ENCODE peak calls at places on chromosome 16, in nine cellular contexts. One of them, this sample, is unnamed.

GRCh38 chr16:88497561-88498420 is 44.7 kb downstream of the ZFPM1 start:
- DNase-seq in GM12878: no peak
- DNase-seq in SK-N-SH: no peak
- DNase-seq in GM23338: no peak
- DNase-seq in sigmoid colon: no peak
- DNase-seq in HCT116: no peak
- DNase-seq in suprapubic skin: no peak
- DNase-seq in upper lobe of left lung: no peak
- DNase-seq in stomach: no peak
- DNase-seq in this sample: no peak

GRCh38 chr16:66924527-66925321 is 611 bp downstream of the RRAD start:
- DNase-seq in sigmoid colon: no peak
- DNase-seq in HCT116: no peak
- DNase-seq in stomach: peak; percentile 49
- DNase-seq in upper lobe of left lung: peak; percentile 60
- DNase-seq in SK-N-SH: peak; percentile 94
- DNase-seq in suprapubic skin: no peak
- DNase-seq in GM23338: peak; percentile 79
- DNase-seq in GM12878: no peak
- DNase-seq in this sample: no peak

GRCh38 chr16:69465083-69465721 is 40.8 kb downstream of the CYB5B start:
- DNase-seq in upper lobe of left lung: no peak
- DNase-seq in sigmoid colon: no peak
- DNase-seq in stomach: no peak
- DNase-seq in suprapubic skin: no peak
- DNase-seq in GM23338: no peak
- DNase-seq in SK-N-SH: no peak
- DNase-seq in HCT116: no peak
- DNase-seq in GM12878: peak; percentile 59
- DNase-seq in this sample: no peak

GRCh38 chr16:8577678-8578304 is 12.5 kb downstream of the TMEM114 start:
- DNase-seq in SK-N-SH: no peak
- DNase-seq in GM23338: no peak
- DNase-seq in HCT116: no peak
- DNase-seq in sigmoid colon: no peak
- DNase-seq in suprapubic skin: no peak
- DNase-seq in upper lobe of left lung: no peak
- DNase-seq in stomach: no peak
- DNase-seq in GM12878: no peak
- DNase-seq in this sample: no peak

GRCh38 chr16:50282010-50282538 is 15.7 kb downstream of the ADCY7 start:
- DNase-seq in SK-N-SH: no peak
- DNase-seq in suprapubic skin: no peak
- DNase-seq in GM12878: peak; percentile 86
- DNase-seq in stomach: peak; percentile 69
- DNase-seq in GM23338: no peak
- DNase-seq in HCT116: no peak
- DNase-seq in sigmoid colon: peak; percentile 82
- DNase-seq in upper lobe of left lung: peak; percentile 89
- DNase-seq in this sample: peak; percentile 25

GRCh38 chr16:56675685-56676210 is 6.1 kb downstream of the MT1H start:
- DNase-seq in sigmoid colon: no peak
- DNase-seq in SK-N-SH: no peak
- DNase-seq in GM12878: no peak
- DNase-seq in stomach: no peak
- DNase-seq in GM23338: peak; percentile 78
- DNase-seq in HCT116: no peak
- DNase-seq in suprapubic skin: no peak
- DNase-seq in upper lobe of left lung: no peak
- DNase-seq in this sample: no peak

GRCh38 chr16:64738321-64738960 is 383.4 kb downstream of the CDH11 start:
- DNase-seq in upper lobe of left lung: no peak
- DNase-seq in stomach: no peak
- DNase-seq in HCT116: no peak
- DNase-seq in sigmoid colon: no peak
- DNase-seq in GM12878: no peak
- DNase-seq in suprapubic skin: no peak
- DNase-seq in SK-N-SH: no peak
- DNase-seq in GM23338: no peak
- DNase-seq in this sample: no peak

GRCh38 chr16:84419730-84420129 is 51.4 kb downstream of the ATP2C2 start:
- DNase-seq in GM23338: no peak
- DNase-seq in upper lobe of left lung: no peak
- DNase-seq in stomach: no peak
- DNase-seq in SK-N-SH: no peak
- DNase-seq in HCT116: no peak
- DNase-seq in sigmoid colon: no peak
- DNase-seq in suprapubic skin: no peak
- DNase-seq in GM12878: no peak
- DNase-seq in this sample: no peak

GRCh38 chr16:70608516-70608915 is 37.8 kb upstream of the IL34 start:
- DNase-seq in GM23338: no peak
- DNase-seq in suprapubic skin: no peak
- DNase-seq in HCT116: no peak
- DNase-seq in sigmoid colon: no peak
- DNase-seq in stomach: no peak
- DNase-seq in upper lobe of left lung: no peak
- DNase-seq in SK-N-SH: no peak
- DNase-seq in GM12878: no peak
- DNase-seq in this sample: no peak

GRCh38 chr16:89604764-89605163 is 8.7 kb upstream of the DPEP1 start:
- DNase-seq in sigmoid colon: no peak
- DNase-seq in suprapubic skin: no peak
- DNase-seq in upper lobe of left lung: no peak
- DNase-seq in GM23338: no peak
- DNase-seq in SK-N-SH: no peak
- DNase-seq in GM12878: no peak
- DNase-seq in stomach: no peak
- DNase-seq in HCT116: no peak
- DNase-seq in this sample: no peak

GRCh38 chr16:87353613-87354012 is 30.0 kb downstream of the FBXO31 start:
- DNase-seq in GM23338: no peak
- DNase-seq in sigmoid colon: no peak
- DNase-seq in suprapubic skin: no peak
- DNase-seq in stomach: no peak
- DNase-seq in upper lobe of left lung: no peak
- DNase-seq in SK-N-SH: no peak
- DNase-seq in HCT116: no peak
- DNase-seq in GM12878: no peak
- DNase-seq in this sample: no peak

GRCh38 chr16:49634235-49635008 is 221.5 kb downstream of the ZNF423 start:
- DNase-seq in upper lobe of left lung: no peak
- DNase-seq in GM12878: no peak
- DNase-seq in SK-N-SH: no peak
- DNase-seq in stomach: no peak
- DNase-seq in sigmoid colon: no peak
- DNase-seq in GM23338: no peak
- DNase-seq in suprapubic skin: no peak
- DNase-seq in HCT116: no peak
- DNase-seq in this sample: no peak

GRCh38 chr16:78407191-78407590 is 307.7 kb downstream of the WWOX start:
- DNase-seq in stomach: no peak
- DNase-seq in suprapubic skin: no peak
- DNase-seq in GM23338: no peak
- DNase-seq in HCT116: no peak
- DNase-seq in sigmoid colon: no peak
- DNase-seq in upper lobe of left lung: no peak
- DNase-seq in GM12878: no peak
- DNase-seq in SK-N-SH: no peak
- DNase-seq in this sample: no peak

DNA sequence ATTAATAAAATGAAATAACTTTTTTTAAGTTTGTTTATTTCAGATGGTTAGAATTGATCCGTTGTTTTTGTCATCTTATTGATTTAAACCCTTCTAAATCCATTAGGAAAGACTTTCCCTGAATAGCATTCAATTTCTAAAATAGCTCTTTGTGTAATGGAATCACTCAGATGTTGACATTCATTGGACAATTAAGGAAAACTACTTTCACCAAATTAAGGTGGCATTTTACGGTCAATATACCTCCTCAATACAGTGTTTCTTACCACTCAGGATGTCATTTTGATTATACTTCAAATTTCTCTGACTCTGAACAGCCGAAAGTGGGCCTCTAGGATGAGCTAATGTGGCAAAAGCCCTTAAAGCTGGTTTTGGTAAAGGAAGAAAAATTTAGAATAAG is 1.8 kb downstream of the ARL6IP1 start:
- DNase-seq in suprapubic skin: no peak
- DNase-seq in sigmoid colon: no peak
- DNase-seq in stomach: no peak
- DNase-seq in HCT116: no peak
- DNase-seq in upper lobe of left lung: no peak
- DNase-seq in GM12878: no peak
- DNase-seq in GM23338: no peak
- DNase-seq in SK-N-SH: no peak
- DNase-seq in this sample: no peak
- H3K4me3 ChIP-seq in suprapubic skin: peak overlapping the region; percentile 70
- H3K4me3 ChIP-seq in sigmoid colon: no peak overlapping the region
- H3K4me3 ChIP-seq in stomach: peak overlapping the region; percentile 84
- H3K4me3 ChIP-seq in HCT116: peak overlapping the region; percentile 94
- H3K4me3 ChIP-seq in upper lobe of left lung: peak overlapping the region; percentile 97
- H3K4me3 ChIP-seq in GM12878: peak overlapping the region; percentile 91
- H3K4me3 ChIP-seq in GM23338: peak overlapping the region; percentile 88
- H3K4me3 ChIP-seq in SK-N-SH: peak overlapping the region; percentile 97
- H3K4me3 ChIP-seq in this sample: no peak overlapping the region

GRCh38 chr16:81717662-81718189 is 61.4 kb upstream of the PLCG2 start:
- DNase-seq in stomach: no peak
- DNase-seq in HCT116: no peak
- DNase-seq in GM12878: peak; percentile 52
- DNase-seq in upper lobe of left lung: no peak
- DNase-seq in sigmoid colon: no peak
- DNase-seq in GM23338: no peak
- DNase-seq in suprapubic skin: no peak
- DNase-seq in SK-N-SH: no peak
- DNase-seq in this sample: no peak

GRCh38 chr16:81718637-81719036 is 60.5 kb upstream of the PLCG2 start:
- DNase-seq in stomach: no peak
- DNase-seq in GM23338: no peak
- DNase-seq in GM12878: no peak
- DNase-seq in SK-N-SH: no peak
- DNase-seq in HCT116: no peak
- DNase-seq in sigmoid colon: no peak
- DNase-seq in upper lobe of left lung: no peak
- DNase-seq in suprapubic skin: no peak
- DNase-seq in this sample: no peak

GRCh38 chr16:81715358-81716196 is 63.5 kb upstream of the PLCG2 start:
- DNase-seq in GM12878: peak; percentile 77
- DNase-seq in GM23338: no peak
- DNase-seq in upper lobe of left lung: no peak
- DNase-seq in suprapubic skin: no peak
- DNase-seq in SK-N-SH: no peak
- DNase-seq in HCT116: no peak
- DNase-seq in sigmoid colon: no peak
- DNase-seq in stomach: no peak
- DNase-seq in this sample: no peak

GRCh38 chr16:81714593-81714992 is 64.5 kb upstream of the PLCG2 start:
- DNase-seq in HCT116: no peak
- DNase-seq in sigmoid colon: no peak
- DNase-seq in GM23338: no peak
- DNase-seq in upper lobe of left lung: no peak
- DNase-seq in SK-N-SH: no peak
- DNase-seq in GM12878: no peak
- DNase-seq in stomach: no peak
- DNase-seq in suprapubic skin: no peak
- DNase-seq in this sample: no peak

DNA sequence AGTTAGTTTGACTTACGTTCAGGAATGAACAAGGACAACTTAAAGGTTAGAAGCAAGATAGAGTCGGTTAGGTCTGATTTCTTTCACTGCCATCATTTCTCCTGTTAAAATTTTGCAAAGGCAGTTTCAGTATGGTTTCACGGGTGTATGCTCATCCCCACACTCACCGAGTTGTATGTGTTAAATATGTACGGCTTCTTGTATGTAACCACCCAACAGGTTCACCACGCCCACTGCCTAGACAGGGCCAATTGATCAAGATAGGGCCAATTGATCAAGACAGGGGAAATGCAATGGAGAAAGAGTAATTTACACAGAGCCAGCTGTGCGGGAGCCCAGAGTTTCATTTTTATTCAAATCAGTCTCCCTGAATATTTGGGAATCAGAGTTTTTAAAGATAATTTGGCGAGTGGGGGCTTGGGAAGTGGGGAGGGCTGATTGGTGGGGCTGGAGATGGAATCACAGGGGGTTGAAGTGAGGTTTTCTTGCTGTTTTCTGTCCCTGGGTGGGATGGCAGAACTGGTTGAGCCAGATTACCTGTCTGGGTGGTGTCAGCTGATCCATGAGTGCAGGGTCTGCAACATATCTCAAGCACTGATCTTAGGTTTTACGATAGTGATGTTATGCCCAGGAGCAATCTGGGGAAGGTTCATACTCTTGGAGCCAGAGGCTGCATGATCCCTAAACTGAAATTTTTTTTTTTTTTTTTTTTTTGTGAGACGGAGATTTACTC is 62.4 kb upstream of the PLCG2 start:
- DNase-seq in GM12878: peak; percentile 82
- DNase-seq in HCT116: no peak
- DNase-seq in SK-N-SH: no peak
- DNase-seq in stomach: no peak
- DNase-seq in suprapubic skin: no peak
- DNase-seq in upper lobe of left lung: no peak
- DNase-seq in sigmoid colon: no peak
- DNase-seq in GM23338: no peak
- DNase-seq in this sample: no peak
- TF ChIP-seq POLR2AphosphoS5 in GM12878: peak; percentile 56
- TF ChIP-seq POLR2AphosphoS5 in HCT116: no peak
- TF ChIP-seq POLR2AphosphoS5 in SK-N-SH: no peak
- TF ChIP-seq POLR2AphosphoS5 in stomach: no peak
- TF ChIP-seq POLR2AphosphoS5 in suprapubic skin: no peak
- TF ChIP-seq POLR2AphosphoS5 in upper lobe of left lung: no peak
- TF ChIP-seq POLR2AphosphoS5 in sigmoid colon: no peak
- TF ChIP-seq POLR2AphosphoS5 in GM23338: no peak
- TF ChIP-seq POLR2AphosphoS5 in this sample: no peak

GRCh38 chr16:1745181-1745899 is 26.0 kb downstream of the NME3 start:
- DNase-seq in GM12878: no peak
- DNase-seq in HCT116: no peak
- DNase-seq in suprapubic skin: no peak
- DNase-seq in sigmoid colon: no peak
- DNase-seq in stomach: no peak
- DNase-seq in GM23338: no peak
- DNase-seq in upper lobe of left lung: no peak
- DNase-seq in SK-N-SH: no peak
- DNase-seq in this sample: no peak
- H3K4me3 ChIP-seq in GM12878: no peak overlapping the region
- H3K4me3 ChIP-seq in HCT116: no peak overlapping the region
- H3K4me3 ChIP-seq in suprapubic skin: no peak overlapping the region
- H3K4me3 ChIP-seq in sigmoid colon: no peak overlapping the region
- H3K4me3 ChIP-seq in stomach: no peak overlapping the region
- H3K4me3 ChIP-seq in GM23338: no peak overlapping the region
- H3K4me3 ChIP-seq in upper lobe of left lung: no peak overlapping the region
- H3K4me3 ChIP-seq in SK-N-SH: no peak overlapping the region
- H3K4me3 ChIP-seq in this sample: no peak overlapping the region

GRCh38 chr16:27245276-27246231 is 23.0 kb downstream of the NSMCE1 start:
- DNase-seq in upper lobe of left lung: peak; percentile 36
- DNase-seq in GM23338: no peak
- DNase-seq in GM12878: no peak
- DNase-seq in SK-N-SH: no peak
- DNase-seq in stomach: no peak
- DNase-seq in sigmoid colon: peak; percentile 89
- DNase-seq in HCT116: no peak
- DNase-seq in suprapubic skin: no peak
- DNase-seq in this sample: no peak
- TF ChIP-seq POLR2AphosphoS5 in upper lobe of left lung: peak; percentile 54
- TF ChIP-seq POLR2AphosphoS5 in GM23338: no peak
- TF ChIP-seq POLR2AphosphoS5 in GM12878: no peak
- TF ChIP-seq POLR2AphosphoS5 in SK-N-SH: no peak
- TF ChIP-seq POLR2AphosphoS5 in stomach: peak; percentile 83
- TF ChIP-seq POLR2AphosphoS5 in sigmoid colon: peak; percentile 56
- TF ChIP-seq POLR2AphosphoS5 in HCT116: no peak
- TF ChIP-seq POLR2AphosphoS5 in suprapubic skin: peak; percentile 11
- TF ChIP-seq POLR2AphosphoS5 in this sample: peak; percentile 38

This sample was measured in prostate gland.